ENCODE peak calls at places on chromosome 11, in ten cellular contexts. A is COR-L47; F is HS-27A; N is endothelial cell of umbilical vein; J is iPS-NIHi11; O is osteocyte; P is stimulated activated CD4-positive, alpha-beta T cell treated with anti-CD3 and anti-CD28 coated beads, Interleukin-1b, Interleukin-23, amount 100 ng/mL, for 1 hour; Z is right lobe of liver; I is H7; D is stromal cell of bone marrow. R is an unnamed sample.

GRCh38 chr11:45900916-45901617 is 6.0 kb downstream of the FREY1 start:
- DNase-seq in A (peak), F (no peak), N (no peak), J (no peak), O (no peak), P (no peak), Z (no peak), I (peak), D (no peak), R (no peak)

GRCh38 chr11:111310088-111310487 is 11.7 kb downstream of the POU2AF3 start:
- DNase-seq in A (peak), F (no peak), N (no peak), J (no peak), O (no peak), P (no peak), Z (no peak), I (no peak), D (no peak), R (no peak)

GRCh38 chr11:68843052-68843561 is 1.4 kb upstream of the CPT1A start:
- DNase-seq in A (no peak), F (no peak), N (peak), J (no peak), O (no peak), P (no peak), Z (no peak), I (peak), D (no peak), R (peak)

GRCh38 chr11:57424802-57425564 is 1.9 kb downstream of the SLC43A3 start:
- DNase-seq in A (peak), F (peak), N (peak), J (no peak), O (no peak), P (peak), Z (peak), I (peak), D (peak), R (peak)

GRCh38 chr11:65297026-65297667 is 17.5 kb upstream of the CDC42EP2 start:
- DNase-seq in A (no peak), F (no peak), N (no peak), J (no peak), O (no peak), P (no peak), Z (no peak), I (no peak), D (no peak), R (no peak)

GRCh38 chr11:117823941-117824420 is 563 bp downstream of the FXYD2 start:
- DNase-seq in A (no peak), F (no peak), N (peak), J (no peak), O (no peak), P (no peak), Z (peak), I (peak), D (no peak), R (peak)

GRCh38 chr11:82892611-82893169 is 7.5 kb downstream of the PRCP start:
- DNase-seq in A (no peak), F (no peak), N (no peak), J (no peak), O (no peak), P (no peak), Z (no peak), I (no peak), D (no peak), R (no peak)

GRCh38 chr11:63478896-63479295 is 12.1 kb downstream of the PLAAT5 start:
- DNase-seq in A (peak), F (peak), N (peak), J (peak), O (no peak), P (peak), Z (peak), I (peak), D (peak), R (peak)

GRCh38 chr11:14273885-14274284 is 85.1 kb downstream of the RRAS2 start:
- DNase-seq in A (no peak), F (no peak), N (no peak), J (no peak), O (no peak), P (no peak), Z (no peak), I (no peak), D (no peak), R (no peak)

GRCh38 chr11:96102664-96103068 is 178.8 kb upstream of the MTMR2 start:
- DNase-seq in A (no peak), F (peak), N (peak), J (no peak), O (no peak), P (no peak), Z (no peak), I (no peak), D (no peak), R (peak)

GRCh38 chr11:9208726-9209501 is 56.2 kb downstream of the DENND5A start:
- DNase-seq in A (no peak), F (no peak), N (no peak), J (no peak), O (no peak), P (no peak), Z (no peak), I (no peak), D (no peak), R (no peak)

GRCh38 chr11:1120532-1121342 is 37.0 kb upstream of the MUC5AC start:
- DNase-seq in A (no peak), F (no peak), N (no peak), J (no peak), O (peak), P (no peak), Z (no peak), I (peak), D (no peak), R (no peak)

GRCh38 chr11:117037952-117038350 is 60.3 kb downstream of the SIK3 start:
- DNase-seq in A (no peak), F (no peak), N (peak), J (no peak), O (no peak), P (no peak), Z (no peak), I (no peak), D (no peak), R (peak)

GRCh38 chr11:117292616-117293015 is 1.5 kb downstream of the BACE1-AS start:
- DNase-seq in A (no peak), F (no peak), N (no peak), J (no peak), O (no peak), P (no peak), Z (no peak), I (no peak), D (no peak), R (no peak)

GRCh38 chr11:93199616-93200015 is 1.8 kb upstream of the SLC36A4 start:
- DNase-seq in A (no peak), F (no peak), N (no peak), J (no peak), O (no peak), P (no peak), Z (no peak), I (no peak), D (no peak), R (no peak)

GRCh38 chr11:9001736-9002135 is 2.1 kb downstream of the NRIP3 start:
- DNase-seq in A (no peak), F (peak), N (peak), J (no peak), O (no peak), P (no peak), Z (no peak), I (no peak), D (peak), R (peak)

GRCh38 chr11:46143049-46143806 is 22.0 kb upstream of the PHF21A start:
- DNase-seq in A (no peak), F (no peak), N (no peak), J (no peak), O (no peak), P (no peak), Z (no peak), I (peak), D (no peak), R (no peak)

GRCh38 chr11:110087820-110088534 is 5.2 kb upstream of the ZC3H12C start:
- DNase-seq in A (no peak), F (no peak), N (no peak), J (no peak), O (no peak), P (no peak), Z (no peak), I (no peak), D (peak), R (no peak)

GRCh38 chr11:79100093-79100704 is 340.6 kb downstream of the TENM4 start:
- DNase-seq in A (peak), F (no peak), N (peak), J (peak), O (no peak), P (no peak), Z (peak), I (peak), D (peak), R (peak)

GRCh38 chr11:92415246-92415645 is 190.6 kb downstream of the FAT3 start:
- DNase-seq in A (no peak), F (no peak), N (no peak), J (no peak), O (no peak), P (no peak), Z (no peak), I (no peak), D (no peak), R (no peak)

GRCh38 chr11:92141725-92142124 is 82.9 kb upstream of the FAT3 start:
- DNase-seq in A (no peak), F (no peak), N (no peak), J (no peak), O (no peak), P (no peak), Z (no peak), I (no peak), D (no peak), R (no peak)

GRCh38 chr11:46183819-46184218 is 62.6 kb upstream of the PHF21A start:
- DNase-seq in A (no peak), F (peak), N (no peak), J (no peak), O (no peak), P (no peak), Z (no peak), I (no peak), D (peak), R (no peak)

GRCh38 chr11:66006891-66007176 is 4.5 kb downstream of the BANF1 start:
- DNase-seq in A (no peak), F (no peak), N (no peak), J (no peak), O (no peak), P (no peak), Z (no peak), I (no peak), D (no peak), R (no peak)

GRCh38 chr11:6943131-6943530 is 16.9 kb downstream of the ZNF215 start:
- DNase-seq in A (no peak), F (no peak), N (no peak), J (no peak), O (no peak), P (no peak), Z (no peak), I (no peak), D (peak), R (no peak)

GRCh38 chr11:115745041-115745440 is 240.8 kb upstream of the CADM1 start:
- DNase-seq in A (no peak), F (no peak), N (no peak), J (no peak), O (no peak), P (no peak), Z (no peak), I (peak), D (no peak), R (no peak)

GRCh38 chr11:61613051-61613450 is 32.2 kb upstream of the SYT7 start:
- DNase-seq in A (no peak), F (no peak), N (no peak), J (no peak), O (no peak), P (no peak), Z (no peak), I (no peak), D (no peak), R (no peak)

GRCh38 chr11:129090056-129090455 is 102.1 kb downstream of the ARHGAP32 start:
- DNase-seq in A (no peak), F (no peak), N (no peak), J (no peak), O (no peak), P (no peak), Z (no peak), I (no peak), D (no peak), R (no peak)

GRCh38 chr11:69355346-69355940 is 61.5 kb downstream of the MYEOV start:
- DNase-seq in A (no peak), F (no peak), N (no peak), J (no peak), O (peak), P (no peak), Z (peak), I (no peak), D (no peak), R (no peak)

GRCh38 chr11:69277074-69277809 is 16.7 kb upstream of the MYEOV start:
- DNase-seq in A (no peak), F (no peak), N (no peak), J (no peak), O (no peak), P (no peak), Z (no peak), I (peak), D (no peak), R (no peak)

GRCh38 chr11:69985654-69986420 is 92.3 kb upstream of the ANO1 start:
- DNase-seq in A (no peak), F (no peak), N (no peak), J (peak), O (no peak), P (no peak), Z (peak), I (peak), D (no peak), R (no peak)

GRCh38 chr11:26837154-26837553 is 115.3 kb upstream of the SLC5A12 start:
- DNase-seq in A (no peak), F (no peak), N (no peak), J (no peak), O (no peak), P (no peak), Z (no peak), I (no peak), D (no peak), R (no peak)

GRCh38 chr11:7673724-7674434 is 579 bp upstream of the CYB5R2 start:
- DNase-seq in A (no peak), F (no peak), N (no peak), J (peak), O (peak), P (no peak), Z (no peak), I (peak), D (no peak), R (peak)

GRCh38 chr11:124829986-124830385 is 29.8 kb upstream of the MSANTD2 start:
- DNase-seq in A (no peak), F (no peak), N (no peak), J (no peak), O (no peak), P (no peak), Z (no peak), I (no peak), D (no peak), R (no peak)

GRCh38 chr11:71568707-71569349 is 3.5 kb downstream of the KRTAP5-10 start:
- DNase-seq in A (no peak), F (no peak), N (no peak), J (no peak), O (no peak), P (no peak), Z (no peak), I (peak), D (peak), R (no peak)

GRCh38 chr11:134864233-134864967 is 452.4 kb upstream of the B3GAT1 start:
- DNase-seq in A (no peak), F (no peak), N (no peak), J (no peak), O (peak), P (no peak), Z (no peak), I (no peak), D (no peak), R (no peak)

GRCh38 chr11:119977881-119978280 is 160.0 kb downstream of the TRIM29 start:
- DNase-seq in A (no peak), F (no peak), N (no peak), J (no peak), O (no peak), P (no peak), Z (peak), I (no peak), D (no peak), R (no peak)

R was measured in dermis blood vessel endothelial cell.